ENCODE peak calls at places on chromosomes 6 and 20, in six cellular contexts. K, B, V, Y, Z and O are unnamed samples.

GRCh38 chr20:21436186-21436585 is 38.9 kb upstream of the NKX2-4 start:
- DNase-seq in K (no peak), B (peak; percentile 13), V (no peak), Y (no peak), Z (peak; percentile 91), O (no peak)

GRCh38 chr6:169592558-169592957 is 109.3 kb downstream of the WDR27 start:
- DNase-seq in K (no peak), B (no peak), V (no peak), Y (no peak), Z (peak; percentile 74), O (no peak)

GRCh38 chr6:39493174-39493573 is 170.7 kb upstream of the KCNK16 start:
- DNase-seq in K (no peak), B (no peak), V (no peak), Y (no peak), Z (peak; percentile 12), O (no peak)

GRCh38 chr6:11650297-11650696 is 112.7 kb downstream of the TMEM170B start:
- DNase-seq in K (no peak), B (no peak), V (no peak), Y (peak; percentile 90), Z (peak; percentile 56), O (peak; percentile 85)

GRCh38 chr6:3742426-3743344 is 8.8 kb downstream of the PXDC1 start:
- DNase-seq in K (peak; percentile 89), B (peak; percentile 78), V (peak; percentile 82), Y (peak; percentile 83), Z (peak; percentile 85), O (peak; percentile 68)

GRCh38 chr20:63953764-63954429 is 2.3 kb downstream of the UCKL1 start:
- DNase-seq in K (no peak), B (no peak), V (no peak), Y (no peak), Z (peak; percentile 24), O (no peak)

GRCh38 chr6:127192911-127193503 is 73.7 kb upstream of the RNF146 start:
- DNase-seq in K (no peak), B (no peak), V (no peak), Y (no peak), Z (peak; percentile 81), O (no peak)

GRCh38 chr6:54248319-54248718 is 59.9 kb upstream of the TINAG start:
- DNase-seq in K (no peak), B (no peak), V (no peak), Y (no peak), Z (no peak), O (no peak)

GRCh38 chr6:6772751-6773150 is 184.2 kb downstream of the LY86 start:
- DNase-seq in K (no peak), B (no peak), V (no peak), Y (peak; percentile 39), Z (no peak), O (no peak)

GRCh38 chr20:9270831-9271230 is 201.9 kb downstream of the PLCB4 start:
- DNase-seq in K (no peak), B (no peak), V (no peak), Y (no peak), Z (peak; percentile 83), O (no peak)

GRCh38 chr20:23679448-23680092 is 9.3 kb downstream of the CST4 start:
- DNase-seq in K (no peak), B (no peak), V (no peak), Y (no peak), Z (no peak), O (no peak)

GRCh38 chr6:26404534-26404933 is 2.5 kb downstream of the BTN3A1 start:
- DNase-seq in K (no peak), B (no peak), V (no peak), Y (no peak), Z (no peak), O (no peak)

GRCh38 chr6:161631676-161632194 is 357.9 kb upstream of the AGPAT4 start:
- DNase-seq in K (no peak), B (no peak), V (no peak), Y (no peak), Z (peak; percentile 90), O (no peak)

GRCh38 chr20:10584319-10584812 is 89.4 kb downstream of the JAG1 start:
- DNase-seq in K (no peak), B (no peak), V (no peak), Y (no peak), Z (no peak), O (no peak)

GRCh38 chr6:10847684-10848083 is 9.3 kb upstream of the MAK start:
- DNase-seq in K (peak; percentile 26), B (no peak), V (no peak), Y (no peak), Z (peak; percentile 27), O (no peak)

GRCh38 chr6:152904678-152905077 is 78.2 kb downstream of the FBXO5 start:
- DNase-seq in K (no peak), B (no peak), V (no peak), Y (no peak), Z (no peak), O (no peak)

GRCh38 chr6:24855389-24856245 is 56.9 kb upstream of the ARMH2 start:
- DNase-seq in K (peak; percentile 83), B (peak; percentile 60), V (peak; percentile 76), Y (peak; percentile 80), Z (peak; percentile 86), O (peak; percentile 42)

GRCh38 chr20:13839421-13840092 is 54.7 kb downstream of the NDUFAF5 start:
- DNase-seq in K (no peak), B (no peak), V (no peak), Y (peak; percentile 58), Z (peak; percentile 91), O (no peak)

GRCh38 chr6:113647158-113647889 is 209.8 kb upstream of the MARCKS start:
- DNase-seq in K (no peak), B (no peak), V (no peak), Y (no peak), Z (no peak), O (no peak)

GRCh38 chr20:55054443-55054842 is 579.0 kb downstream of the DOK5 start:
- DNase-seq in K (no peak), B (no peak), V (no peak), Y (no peak), Z (no peak), O (no peak)

GRCh38 chr20:44522841-44523240 is 971 bp upstream of the SERINC3 start:
- DNase-seq in K (no peak), B (no peak), V (no peak), Y (no peak), Z (no peak), O (no peak)

GRCh38 chr6:129292836-129293235 is 409.9 kb downstream of the LAMA2 start:
- DNase-seq in K (no peak), B (no peak), V (no peak), Y (no peak), Z (no peak), O (no peak)

GRCh38 chr6:95923518-95923917 is 92.3 kb upstream of the FUT9 start:
- DNase-seq in K (peak; percentile 15), B (peak; percentile 42), V (peak; percentile 7), Y (peak; percentile 40), Z (peak; percentile 8), O (no peak)

GRCh38 chr6:163965426-163966348 is 551.2 kb downstream of the QKI start:
- DNase-seq in K (no peak), B (no peak), V (no peak), Y (no peak), Z (no peak), O (no peak)

GRCh38 chr6:7243188-7243942 is 69.6 kb downstream of the SSR1 start:
- DNase-seq in K (peak; percentile 89), B (peak; percentile 70), V (peak; percentile 60), Y (peak; percentile 83), Z (peak; percentile 72), O (peak; percentile 39)

GRCh38 chr20:23832775-23833508 is 6.4 kb upstream of the CST2 start:
- DNase-seq in K (no peak), B (no peak), V (no peak), Y (no peak), Z (peak; percentile 15), O (no peak)

GRCh38 chr20:43583982-43584432 is 6.7 kb upstream of the IFT52 start:
- DNase-seq in K (peak; percentile 56), B (peak; percentile 95), V (peak; percentile 10), Y (no peak), Z (peak; percentile 94), O (no peak)

GRCh38 chr20:38059832-38060231 is 26.3 kb downstream of the RPRD1B start:
- DNase-seq in K (no peak), B (peak; percentile 93), V (no peak), Y (no peak), Z (no peak), O (no peak)
- H3K36me3 ChIP-seq in K (peaks cover 88% of the 10 kb centered on the region), B (peaks cover 44% of the 10 kb centered on the region), V (peaks cover 94% of the 10 kb centered on the region), Y (peaks cover 19% of the 10 kb centered on the region), Z (peaks cover 51% of the 10 kb centered on the region), O (peaks cover 80% of the 10 kb centered on the region)

GRCh38 chr6:31558631-31559500 is 11.5 kb downstream of the NFKBIL1 start:
- DNase-seq in K (peak; percentile 65), B (no peak), V (peak; percentile 64), Y (no peak), Z (peak; percentile 44), O (no peak)

GRCh38 chr6:31558318-31558625 is 10.9 kb downstream of the NFKBIL1 start:
- DNase-seq in K (no peak), B (no peak), V (no peak), Y (no peak), Z (no peak), O (no peak)

GRCh38 chr6:31559958-31560696 is 12.0 kb upstream of the LTA start:
- DNase-seq in K (peak; percentile 66), B (no peak), V (peak; percentile 55), Y (no peak), Z (peak; percentile 75), O (no peak)

GRCh38 chr6:31559606-31559957 is 12.2 kb downstream of the NFKBIL1 start:
- DNase-seq in K (no peak), B (no peak), V (no peak), Y (no peak), Z (no peak), O (no peak)

GRCh38 chr6:31560697-31561058 is 11.4 kb upstream of the LTA start:
- DNase-seq in K (no peak), B (no peak), V (no peak), Y (no peak), Z (no peak), O (no peak)
- H3K4me1 ChIP-seq in K (peaks cover 47% of the 10 kb centered on the region), B (no peaks in the 10 kb centered on the region), V (no peaks in the 10 kb centered on the region), Y (no peaks in the 10 kb centered on the region), Z (peaks cover 41% of the 10 kb centered on the region), O (peaks cover 6% of the 10 kb centered on the region)

GRCh38 chr6:13788820-13789219 is 25.5 kb downstream of the MCUR1 start:
- DNase-seq in K (no peak), B (no peak), V (no peak), Y (no peak), Z (no peak), O (no peak)
- H3K36me3 ChIP-seq in K (peaks cover 40% of the 10 kb centered on the region), B (no peaks in the 10 kb centered on the region), V (peaks cover 48% of the 10 kb centered on the region), Y (peaks cover 10% of the 10 kb centered on the region), Z (peaks cover 5% of the 10 kb centered on the region), O (peaks cover 40% of the 10 kb centered on the region)

DNA sequence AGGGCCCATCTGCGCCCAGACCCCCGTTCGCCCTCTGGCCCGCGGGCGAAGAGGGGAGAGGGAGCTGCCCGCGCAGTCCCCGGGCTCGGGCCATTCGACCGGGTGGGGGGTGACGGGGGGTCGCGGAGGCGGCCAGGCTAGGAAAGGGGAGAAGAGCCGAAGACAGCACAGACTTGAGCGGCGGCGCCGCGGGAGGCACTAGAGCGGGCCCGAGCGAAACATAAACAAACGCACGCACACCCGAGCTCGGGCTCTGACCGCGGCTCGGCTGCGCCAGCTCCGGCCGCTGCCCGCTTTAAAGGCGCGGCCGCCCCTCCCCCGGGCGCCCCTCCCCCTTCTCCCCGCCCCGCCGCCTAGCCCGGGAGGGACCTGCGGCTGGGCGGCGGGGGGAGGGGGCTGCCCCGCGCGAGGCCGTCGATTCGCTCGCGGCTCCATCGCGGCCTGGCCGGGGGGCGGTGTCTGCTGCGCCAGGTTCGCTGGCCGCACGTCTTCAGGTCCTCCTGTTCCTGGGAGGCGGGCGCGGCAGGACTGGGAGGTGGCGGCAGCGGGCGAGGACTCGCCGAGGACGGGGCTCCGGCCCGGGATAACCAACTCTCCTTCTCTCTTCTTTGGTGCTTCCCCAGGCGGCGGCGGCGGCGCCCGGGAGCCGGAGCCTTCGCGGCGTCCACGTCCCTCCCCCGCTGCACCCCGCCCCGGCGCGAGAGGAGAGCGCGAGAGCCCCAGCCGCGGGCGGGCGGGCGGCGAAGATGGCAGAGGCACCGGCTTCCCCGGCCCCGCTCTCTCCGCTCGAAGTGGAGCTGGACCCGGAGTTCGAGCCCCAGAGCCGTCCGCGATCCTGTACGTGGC is at the start of gene FOXO3:
- DNase-seq in K (peak; percentile 84), B (peak; percentile 72), V (no peak), Y (peak; percentile 95), Z (peak; percentile 94), O (no peak)
- H3K4me1 ChIP-seq in K (peaks cover 44% of the 10 kb centered on the region), B (peaks cover 53% of the 10 kb centered on the region), V (peaks cover 63% of the 10 kb centered on the region), Y (peaks cover 16% of the 10 kb centered on the region), Z (peaks cover 30% of the 10 kb centered on the region), O (no peaks in the 10 kb centered on the region)